ENCODE peak calls at places on chromosomes 12 and 14, in four cellular contexts. One of them, this sample, is unnamed.

GRCh38 chr12:101957251-101957650 is 79.9 kb downstream of the DRAM1 start:
- DNase-seq in central memory CD4-positive, alpha-beta T cell: no peak
- DNase-seq in NCI-H1105: no peak
- DNase-seq in ELF-1: no peak
- DNase-seq in this sample: no peak

GRCh38 chr12:100404769-100405407 is 48.0 kb downstream of the SLC17A8 start:
- DNase-seq in central memory CD4-positive, alpha-beta T cell: no peak
- DNase-seq in NCI-H1105: no peak
- DNase-seq in ELF-1: peak; percentile 85
- DNase-seq in this sample: peak; percentile 45

GRCh38 chr12:130878193-130879185 is 6.6 kb downstream of the RAN start:
- DNase-seq in central memory CD4-positive, alpha-beta T cell: no peak
- DNase-seq in NCI-H1105: no peak
- DNase-seq in ELF-1: peak; percentile 22
- DNase-seq in this sample: no peak

GRCh38 chr14:52219488-52220084 is 47.9 kb upstream of the PTGDR start:
- DNase-seq in central memory CD4-positive, alpha-beta T cell: no peak
- DNase-seq in NCI-H1105: no peak
- DNase-seq in ELF-1: no peak
- DNase-seq in this sample: no peak

GRCh38 chr12:119326341-119326740 is 8.2 kb upstream of the CCDC60 start:
- DNase-seq in central memory CD4-positive, alpha-beta T cell: no peak
- DNase-seq in NCI-H1105: no peak
- DNase-seq in ELF-1: no peak
- DNase-seq in this sample: no peak

GRCh38 chr14:89351364-89351957 is 65.6 kb downstream of the FOXN3 start:
- DNase-seq in central memory CD4-positive, alpha-beta T cell: no peak
- DNase-seq in NCI-H1105: no peak
- DNase-seq in ELF-1: peak; percentile 61
- DNase-seq in this sample: peak; percentile 30

GRCh38 chr14:70812124-70812818 is 3.0 kb upstream of the MAP3K9 start:
- DNase-seq in central memory CD4-positive, alpha-beta T cell: no peak
- DNase-seq in NCI-H1105: no peak
- DNase-seq in ELF-1: peak; percentile 39
- DNase-seq in this sample: no peak

GRCh38 chr12:104212516-104212915 is 3.1 kb upstream of the TXNRD1 start:
- DNase-seq in central memory CD4-positive, alpha-beta T cell: no peak
- DNase-seq in NCI-H1105: no peak
- DNase-seq in ELF-1: no peak
- DNase-seq in this sample: no peak

GRCh38 chr12:26857465-26858176 is 24.6 kb upstream of the ITPR2 start:
- DNase-seq in central memory CD4-positive, alpha-beta T cell: no peak
- DNase-seq in NCI-H1105: no peak
- DNase-seq in ELF-1: peak; percentile 64
- DNase-seq in this sample: no peak

GRCh38 chr14:42930058-42930457 is 1323.4 kb downstream of the LRFN5 start:
- DNase-seq in central memory CD4-positive, alpha-beta T cell: no peak
- DNase-seq in NCI-H1105: no peak
- DNase-seq in ELF-1: no peak
- DNase-seq in this sample: no peak

GRCh38 chr12:98743362-98743953 is 98.4 kb downstream of the APAF1 start:
- DNase-seq in central memory CD4-positive, alpha-beta T cell: no peak
- DNase-seq in NCI-H1105: peak; percentile 8
- DNase-seq in ELF-1: peak; percentile 53
- DNase-seq in this sample: peak; percentile 63

GRCh38 chr12:57260366-57260765 is 9.4 kb upstream of the STAC3 start:
- DNase-seq in central memory CD4-positive, alpha-beta T cell: no peak
- DNase-seq in NCI-H1105: no peak
- DNase-seq in ELF-1: no peak
- DNase-seq in this sample: no peak

GRCh38 chr12:94534761-94535613 is 75.3 kb upstream of the CEP83 start:
- DNase-seq in central memory CD4-positive, alpha-beta T cell: no peak
- DNase-seq in NCI-H1105: no peak
- DNase-seq in ELF-1: no peak
- DNase-seq in this sample: no peak

GRCh38 chr12:9149372-9149771 is 33.7 kb upstream of the A2M start:
- DNase-seq in central memory CD4-positive, alpha-beta T cell: no peak
- DNase-seq in NCI-H1105: no peak
- DNase-seq in ELF-1: no peak
- DNase-seq in this sample: no peak

GRCh38 chr14:64841121-64841611 is 38.5 kb downstream of the SPTB start:
- DNase-seq in central memory CD4-positive, alpha-beta T cell: no peak
- DNase-seq in NCI-H1105: no peak
- DNase-seq in ELF-1: peak; percentile 91
- DNase-seq in this sample: no peak

GRCh38 chr14:58639842-58640484 is 2.2 kb downstream of the DACT1 start:
- DNase-seq in central memory CD4-positive, alpha-beta T cell: no peak
- DNase-seq in NCI-H1105: peak; percentile 67
- DNase-seq in ELF-1: peak; percentile 59
- DNase-seq in this sample: no peak

GRCh38 chr14:106875503-106875902 is 1349.1 kb downstream of the TMEM121 start:
- DNase-seq in central memory CD4-positive, alpha-beta T cell: no peak
- DNase-seq in NCI-H1105: no peak
- DNase-seq in ELF-1: no peak
- DNase-seq in this sample: peak; percentile 55

GRCh38 chr14:22556990-22557623 is 31.9 kb downstream of the DAD1 start:
- DNase-seq in central memory CD4-positive, alpha-beta T cell: peak; percentile 90
- DNase-seq in NCI-H1105: peak; percentile 51
- DNase-seq in ELF-1: peak; percentile 91
- DNase-seq in this sample: peak; percentile 90

GRCh38 chr12:16607895-16608294 is 1.9 kb upstream of the LMO3 start:
- DNase-seq in central memory CD4-positive, alpha-beta T cell: no peak
- DNase-seq in NCI-H1105: no peak
- DNase-seq in ELF-1: no peak
- DNase-seq in this sample: no peak

GRCh38 chr12:90695415-90695814 is 259.6 kb downstream of the CCER1 start:
- DNase-seq in central memory CD4-positive, alpha-beta T cell: no peak
- DNase-seq in NCI-H1105: no peak
- DNase-seq in ELF-1: no peak
- DNase-seq in this sample: no peak

GRCh38 chr12:11580125-11580751 is 69.2 kb upstream of the ETV6 start:
- DNase-seq in central memory CD4-positive, alpha-beta T cell: no peak
- DNase-seq in NCI-H1105: no peak
- DNase-seq in ELF-1: peak; percentile 41
- DNase-seq in this sample: no peak

This sample was measured in activated CD4-positive, alpha-beta memory T cell treated with anti-CD3 and anti-CD28 coated beads, Interleukin-2, amount 10 ng/mL, durations not matched to agents 7 days and 5 days.